ENCODE peak calls at places on chromosomes 5 and 9, in seven cellular contexts. U, N, J, H, K, Z and P are unnamed samples.

GRCh38 chr9:133533878-133534277 is 626 bp upstream of the ADAMTSL2 start:
- DNase-seq in U (no peak), N (no peak), J (no peak), H (no peak), K (no peak), Z (no peak), P (no peak)

GRCh38 chr5:107570805-107571531 is 99.8 kb downstream of the EFNA5 start:
- DNase-seq in U (peak), N (peak), J (no peak), H (peak), K (no peak), Z (no peak), P (peak)

GRCh38 chr5:116476903-116477537 is 97.6 kb downstream of the SEMA6A start:
- DNase-seq in U (no peak), N (peak), J (no peak), H (no peak), K (no peak), Z (no peak), P (no peak)

GRCh38 chr5:150065346-150065745 is 21.0 kb downstream of the CSF1R start:
- DNase-seq in U (no peak), N (no peak), J (no peak), H (no peak), K (no peak), Z (peak), P (no peak)

GRCh38 chr9:70613024-70613768 is 198.7 kb upstream of the KLF9 start:
- DNase-seq in U (no peak), N (no peak), J (no peak), H (no peak), K (no peak), Z (no peak), P (no peak)

GRCh38 chr5:67209141-67209771 is 12.7 kb upstream of the CD180 start:
- DNase-seq in U (peak), N (peak), J (peak), H (peak), K (peak), Z (peak), P (peak)

GRCh38 chr9:32394381-32395049 is 10.1 kb downstream of the ACO1 start:
- DNase-seq in U (no peak), N (no peak), J (no peak), H (no peak), K (no peak), Z (no peak), P (no peak)

GRCh38 chr5:30845194-30845593 is 348.3 kb upstream of the CDH6 start:
- DNase-seq in U (no peak), N (no peak), J (no peak), H (no peak), K (no peak), Z (no peak), P (no peak)

GRCh38 chr5:92909545-92909962 is 671.5 kb downstream of the NR2F1-AS1 start:
- DNase-seq in U (no peak), N (peak), J (no peak), H (peak), K (peak), Z (no peak), P (no peak)

GRCh38 chr5:67827521-67827920 is 388.0 kb upstream of the PIK3R1 start:
- DNase-seq in U (no peak), N (no peak), J (no peak), H (no peak), K (no peak), Z (no peak), P (no peak)

GRCh38 chr9:111271481-111272080 is 58.4 kb downstream of the OR2K2 start:
- DNase-seq in U (no peak), N (no peak), J (no peak), H (peak), K (no peak), Z (no peak), P (no peak)

GRCh38 chr9:119078015-119078414 is 291.2 kb downstream of the BRINP1 start:
- DNase-seq in U (no peak), N (no peak), J (no peak), H (no peak), K (no peak), Z (no peak), P (no peak)

GRCh38 chr9:109248133-109248581 is 72.7 kb downstream of the EPB41L4B start:
- DNase-seq in U (no peak), N (no peak), J (no peak), H (peak), K (no peak), Z (peak), P (no peak)

GRCh38 chr5:127292030-127292735 is 1.6 kb downstream of the MEGF10 start:
- DNase-seq in U (no peak), N (no peak), J (no peak), H (no peak), K (no peak), Z (no peak), P (no peak)

GRCh38 chr9:136107953-136108647 is 10.6 kb downstream of the TMEM250 start:
- DNase-seq in U (no peak), N (no peak), J (no peak), H (no peak), K (peak), Z (no peak), P (no peak)

GRCh38 chr9:78982849-78983248 is 588.9 kb upstream of the TLE4 start:
- DNase-seq in U (no peak), N (peak), J (no peak), H (peak), K (no peak), Z (no peak), P (no peak)

GRCh38 chr5:32095261-32095671 is 78.9 kb downstream of the GOLPH3 start:
- DNase-seq in U (no peak), N (no peak), J (no peak), H (no peak), K (no peak), Z (no peak), P (no peak)

GRCh38 chr9:119218293-119218692 is 150.9 kb downstream of the BRINP1 start:
- DNase-seq in U (no peak), N (no peak), J (no peak), H (no peak), K (no peak), Z (no peak), P (no peak)

GRCh38 chr5:145962001-145962400 is 25.6 kb downstream of the SH3RF2 start:
- DNase-seq in U (no peak), N (no peak), J (no peak), H (no peak), K (no peak), Z (no peak), P (no peak)